ENCODE peak calls at places on chromosomes 2 and 18, in four cellular contexts. F is HepG2, D is Panc1, R is HCT116. U is an unnamed sample.

GRCh38 chr2:5555636-5556035 is 136.5 kb upstream of the SOX11 start:
- DNase-seq in R (no peak), F (no peak), D (no peak), U (no peak)

GRCh38 chr2:146238254-146238961 is 1606.4 kb upstream of the ACVR2A start:
- DNase-seq in F (no peak), D (no peak), R (no peak), U (no peak)

GRCh38 chr2:195672674-195673073 is 15.6 kb downstream of the SLC39A10 start:
- DNase-seq in R (no peak), F (no peak), D (no peak), U (no peak)

GRCh38 chr2:57278451-57278850 is 768.2 kb upstream of the VRK2 start:
- DNase-seq in F (no peak), R (no peak), D (no peak), U (no peak)

GRCh38 chr2:210072922-210073509 is 70.6 kb downstream of the RPE start:
- DNase-seq in R (peak; percentile 35), F (peak; percentile 46), D (peak; percentile 12), U (peak; percentile 27)

GRCh38 chr2:7430869-7431641 is 513.8 kb downstream of the RNF144A start:
- DNase-seq in R (no peak), D (no peak), F (no peak), U (no peak)

GRCh38 chr2:75788925-75789324 is 78.2 kb upstream of the GCFC2 start:
- DNase-seq in D (no peak), R (no peak), F (no peak), U (no peak)

GRCh38 chr18:10476430-10476829 is 22.0 kb downstream of the APCDD1 start:
- DNase-seq in R (no peak), F (no peak), D (no peak), U (no peak)

GRCh38 chr2:95275151-95275515 is 884 bp downstream of the PROM2 start:
- DNase-seq in F (no peak), D (no peak), R (no peak), U (no peak)

DNA sequence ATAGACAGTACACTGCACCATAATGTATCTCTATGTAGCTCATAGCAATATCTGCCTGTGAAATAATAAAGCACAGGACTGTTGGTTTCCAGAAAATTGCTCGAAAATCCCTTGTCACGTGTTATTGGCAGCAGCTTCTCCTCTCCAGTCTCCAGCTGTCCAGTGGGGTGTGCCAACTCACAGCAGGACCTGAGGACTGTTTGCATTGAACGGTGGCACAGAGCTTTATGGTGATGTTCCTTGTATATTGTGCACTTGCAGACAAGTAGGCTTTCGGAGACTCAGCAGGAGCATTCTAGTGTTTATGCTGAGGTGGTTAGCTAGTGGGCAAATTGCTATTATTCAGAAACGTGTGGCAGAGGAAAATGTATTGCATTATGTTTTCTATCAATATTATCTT is 182.2 kb upstream of the ATP5MC3 start:
- DNase-seq in R (no peak), F (no peak), D (no peak), U (no peak)
- TF ChIP-seq TCF7L2 in R (no peak), F (no peak), D (no peak), U (no peak)

DNA sequence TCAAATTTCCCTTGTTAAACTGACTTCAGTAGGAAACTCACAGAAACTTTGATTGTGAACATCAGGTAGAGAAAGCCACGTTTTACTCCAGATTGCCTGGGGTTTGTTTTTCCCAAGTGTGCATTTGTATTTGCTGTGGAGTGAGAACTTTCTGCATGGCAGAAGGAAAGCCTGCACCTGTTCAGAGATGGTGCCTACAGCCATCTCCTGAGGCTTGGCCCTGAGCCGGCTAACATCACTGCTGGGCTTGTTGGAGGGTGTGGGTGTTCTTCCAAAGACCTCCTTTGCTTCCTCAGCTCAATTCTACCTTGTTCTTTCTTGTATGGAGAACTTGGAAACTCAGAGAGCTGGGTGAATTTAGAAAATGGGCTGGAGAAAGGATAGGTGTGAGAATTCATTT is 16.1 kb downstream of the KCNS3 start:
- DNase-seq in R (no peak), D (no peak), F (no peak), U (no peak)
- TF ChIP-seq TCF7L2 in R (no peak), D (no peak), F (no peak), U (no peak)

DNA sequence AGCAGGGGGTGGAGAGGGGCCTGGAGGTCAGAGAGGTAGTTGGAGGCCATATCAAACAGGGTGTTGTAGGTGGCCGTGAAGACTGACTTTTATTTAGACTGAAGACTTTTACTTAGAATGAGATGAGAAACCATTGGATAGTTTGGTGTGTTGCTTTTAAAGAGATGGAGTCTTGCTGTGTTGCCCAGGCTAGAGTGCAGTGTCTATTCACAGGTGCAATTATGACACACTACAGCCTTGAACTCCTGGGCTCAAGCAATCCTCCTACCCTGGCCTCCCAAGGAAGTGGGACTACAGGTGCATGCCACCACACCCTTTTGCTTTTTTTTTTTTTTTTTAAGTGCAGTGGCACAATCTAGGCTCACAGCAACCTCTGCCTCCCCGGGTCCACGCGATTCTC is 2.5 kb upstream of the LRPPRC start:
- DNase-seq in R (no peak), D (no peak), F (no peak), U (no peak)
- TF ChIP-seq TCF7L2 in R (no peak), D (no peak), F (no peak), U (no peak)

GRCh38 chr2:163028807-163029206 is 190.2 kb upstream of the KCNH7 start:
- DNase-seq in D (no peak), F (no peak), R (no peak), U (no peak)
- TF ChIP-seq TCF7L2 in D (no peak), F (no peak), R (no peak), U (no peak)

GRCh38 chr2:127674241-127675209 is 805 bp downstream of the LIMS2 start:
- DNase-seq in F (no peak), D (no peak), R (no peak), U (no peak)
- TF ChIP-seq TCF7L2 in F (no peak), D (no peak), R (no peak), U (no peak)

GRCh38 chr2:118186110-118186857 is 98.0 kb downstream of the INSIG2 start:
- DNase-seq in F (no peak), D (peak; percentile 41), R (peak; percentile 63), U (no peak)

GRCh38 chr2:118186858-118187254 is 98.6 kb downstream of the INSIG2 start:
- DNase-seq in D (no peak), R (no peak), F (no peak), U (no peak)

GRCh38 chr2:118185210-118186109 is 97.2 kb downstream of the INSIG2 start:
- DNase-seq in F (no peak), D (no peak), R (no peak), U (no peak)

GRCh38 chr2:118190365-118190916 is 102.2 kb downstream of the INSIG2 start:
- DNase-seq in F (peak; percentile 30), R (no peak), D (no peak), U (no peak)
- TF ChIP-seq TCF7L2 in F (no peak), R (no peak), D (no peak), U (no peak)

DNA sequence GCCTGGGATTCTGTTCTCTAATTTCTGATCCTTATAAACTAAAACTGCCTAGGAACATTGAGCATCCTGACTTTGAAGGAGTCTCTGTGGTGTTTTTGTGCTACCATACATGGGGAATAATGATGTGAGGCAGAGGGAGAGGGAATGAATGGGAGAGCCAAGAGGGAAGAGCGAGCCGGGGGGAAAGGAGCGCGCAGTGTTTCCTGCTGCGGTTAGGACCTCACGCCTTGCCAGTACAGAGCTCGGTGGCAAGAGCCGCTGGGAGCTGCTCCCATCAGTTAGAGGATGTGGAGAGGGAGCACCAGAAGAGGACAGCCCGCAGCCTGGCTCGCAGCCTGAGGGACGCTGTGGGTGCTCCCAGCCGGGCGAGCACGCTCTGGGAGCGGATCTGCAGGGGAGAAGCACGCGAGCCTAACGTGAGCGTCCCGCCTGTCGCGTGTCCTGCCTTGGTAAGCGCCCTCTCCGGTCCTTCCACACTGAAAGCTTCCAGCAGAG is 114.7 kb downstream of the FAM210A start:
- DNase-seq in R (no peak), F (no peak), D (no peak), U (no peak)
- TF ChIP-seq TCF7L2 in R (no peak), F (no peak), D (no peak), U (no peak)